ENCODE peak calls at places on chromosome 2, in nine cellular contexts. U is AG20443, E is M059J, J is esophagus muscularis mucosa, Y is right lobe of liver, P is left lung, M is fibroblast of the conjunctiva, X is A549, O is GM20000. Q is an unnamed sample.

GRCh38 chr2:218859556-218859993 is at the start of gene WNT6:
- DNase-seq in J (no peak), E (no peak), M (no peak), X (no peak), U (peak), P (no peak), O (no peak), Y (no peak), Q (no peak)

GRCh38 chr2:86225581-86225980 is 26.3 kb downstream of the MRPL35 start:
- DNase-seq in U (peak), O (peak), P (no peak), Y (no peak), E (no peak), X (no peak), M (no peak), J (no peak), Q (no peak)

GRCh38 chr2:73033766-73034381 is 37.6 kb downstream of the SFXN5 start:
- DNase-seq in J (peak), E (no peak), O (no peak), U (no peak), M (no peak), X (no peak), P (no peak), Y (peak), Q (no peak)

GRCh38 chr2:68222287-68222686 is 30.0 kb downstream of the PPP3R1 start:
- DNase-seq in P (no peak), O (no peak), X (no peak), E (no peak), J (no peak), M (no peak), Y (no peak), U (no peak), Q (no peak)

GRCh38 chr2:191020742-191021381 is 6.9 kb upstream of the STAT1 start:
- DNase-seq in U (peak), E (peak), Y (peak), X (peak), M (peak), P (no peak), J (no peak), O (peak), Q (no peak)

GRCh38 chr2:241858206-241859016 is at the start of gene PDCD1:
- DNase-seq in E (no peak), M (no peak), O (peak), U (no peak), P (peak), Y (no peak), X (no peak), J (no peak), Q (peak)

GRCh38 chr2:113298176-113298575 is 19.5 kb upstream of the PAX8 start:
- DNase-seq in P (no peak), O (no peak), E (no peak), Y (no peak), J (no peak), U (no peak), M (no peak), X (no peak), Q (no peak)

GRCh38 chr2:98637401-98638144 is 29.2 kb downstream of the UNC50 start:
- DNase-seq in X (no peak), Y (no peak), U (no peak), E (no peak), P (no peak), M (no peak), J (no peak), O (peak), Q (peak)

GRCh38 chr2:174039551-174040416 is 74.6 kb upstream of the SP3 start:
- DNase-seq in P (peak), E (peak), J (peak), M (peak), Y (peak), X (peak), U (peak), O (peak), Q (peak)

GRCh38 chr2:173354601-173355131 is at the start of gene CDCA7:
- DNase-seq in O (peak), X (peak), J (no peak), M (peak), U (peak), E (peak), P (peak), Y (no peak), Q (no peak)

Q was measured in activated T-helper 1 cell treated with anti-CD3 and anti-CD28 coated beads, Interleukin-2, amount 50 U/mL, for 16 hours.